ENCODE peak calls at places on chromosomes 3 and 15, in six cellular contexts. Y is GM10248, W is OCI-LY7, Q is foreskin fibroblast, C is fibroblast of lung, H is cardiac muscle cell. S is an unnamed sample.
A peak's percentile ranks its signal among the peaks of the same experiment; 100 is the strongest.

GRCh38 chr3:180980612-180981011 is 8.9 kb downstream of the DNAJC19 start:
- DNase-seq in Y (no peak), W (no peak), Q (no peak), C (peak; percentile 35), H (peak; percentile 14), S (no peak)

GRCh38 chr3:32121137-32121536 is 14.7 kb downstream of the GPD1L start:
- DNase-seq in Y (no peak), W (no peak), Q (no peak), C (no peak), H (no peak), S (no peak)

GRCh38 chr15:45884755-45885445 is 250.1 kb downstream of the SQOR start:
- DNase-seq in Y (no peak), W (no peak), Q (no peak), C (no peak), H (no peak), S (no peak)

GRCh38 chr3:49617390-49618013 is 56.6 kb upstream of the APEH start:
- DNase-seq in Y (no peak), W (no peak), Q (no peak), C (no peak), H (no peak), S (no peak)

GRCh38 chr3:77039606-77040553 is at the start of gene ROBO2:
- DNase-seq in Y (no peak), W (no peak), Q (peak; percentile 91), C (peak; percentile 33), H (peak; percentile 20), S (no peak)

GRCh38 chr3:73294532-73294931 is 233.1 kb downstream of the EBLN2 start:
- DNase-seq in Y (no peak), W (no peak), Q (no peak), C (no peak), H (no peak), S (no peak)

GRCh38 chr3:73622135-73622534 is 2.6 kb downstream of the PDZRN3 start:
- DNase-seq in Y (no peak), W (no peak), Q (peak; percentile 74), C (no peak), H (peak; percentile 58), S (no peak)

GRCh38 chr3:25725810-25726209 is 57.4 kb downstream of the NGLY1 start:
- DNase-seq in Y (no peak), W (no peak), Q (no peak), C (peak; percentile 20), H (peak; percentile 1), S (no peak)

GRCh38 chr3:195738274-195739044 is 17.7 kb downstream of the MUC20 start:
- DNase-seq in Y (no peak), W (no peak), Q (no peak), C (no peak), H (no peak), S (no peak)

GRCh38 chr15:65258863-65259262 is 27.8 kb downstream of the PARP16 start:
- DNase-seq in Y (no peak), W (no peak), Q (peak; percentile 68), C (no peak), H (no peak), S (peak; percentile 34)

GRCh38 chr3:142563491-142563997 is 15.0 kb downstream of the ATR start:
- DNase-seq in Y (no peak), W (no peak), Q (no peak), C (no peak), H (no peak), S (no peak)

GRCh38 chr15:74303741-74304309 is 63.6 kb downstream of the CYP11A1 start:
- DNase-seq in Y (no peak), W (no peak), Q (no peak), C (no peak), H (no peak), S (no peak)

GRCh38 chr15:63203451-63204090 is 14.2 kb downstream of the RAB8B start:
- DNase-seq in Y (no peak), W (peak; percentile 33), Q (peak; percentile 38), C (peak; percentile 70), H (no peak), S (no peak)

GRCh38 chr3:192901435-192901834 is 16.2 kb downstream of the MB21D2 start:
- DNase-seq in Y (no peak), W (no peak), Q (peak; percentile 91), C (peak; percentile 99), H (peak; percentile 55), S (peak; percentile 94)

GRCh38 chr3:171526869-171527268 is 66.7 kb upstream of the TNIK start:
- DNase-seq in Y (no peak), W (no peak), Q (peak; percentile 74), C (peak; percentile 80), H (peak; percentile 76), S (peak; percentile 43)

GRCh38 chr15:29530966-29531365 is 261.3 kb upstream of the NSMCE3 start:
- DNase-seq in Y (no peak), W (no peak), Q (no peak), C (no peak), H (no peak), S (no peak)

GRCh38 chr15:63380151-63380827 is 1.4 kb downstream of the CA12 start:
- DNase-seq in Y (no peak), W (no peak), Q (no peak), C (no peak), H (no peak), S (no peak)

GRCh38 chr3:95302044-95302443 is 1239.2 kb downstream of the NSUN3 start:
- DNase-seq in Y (no peak), W (no peak), Q (no peak), C (peak; percentile 66), H (peak; percentile 8), S (no peak)

GRCh38 chr3:101829066-101829830 is 20.1 kb upstream of the NFKBIZ start:
- DNase-seq in Y (no peak), W (peak; percentile 46), Q (peak; percentile 82), C (peak; percentile 68), H (peak; percentile 74), S (no peak)

GRCh38 chr15:66565731-66566130 is at the start of gene LCTL:
- DNase-seq in Y (no peak), W (no peak), Q (peak; percentile 45), C (peak; percentile 83), H (peak; percentile 75), S (no peak)

GRCh38 chr3:143676021-143676420 is 172.2 kb downstream of the SLC9A9 start:
- DNase-seq in Y (no peak), W (no peak), Q (no peak), C (no peak), H (no peak), S (no peak)

GRCh38 chr15:73361331-73361730 is 7.4 kb downstream of the HCN4 start:
- DNase-seq in Y (no peak), W (no peak), Q (no peak), C (no peak), H (no peak), S (no peak)

GRCh38 chr3:129230311-129231019 is 18.9 kb upstream of the COPG1 start:
- DNase-seq in Y (no peak), W (no peak), Q (peak; percentile 94), C (peak; percentile 85), H (peak; percentile 67), S (no peak)

GRCh38 chr15:80619677-80620076 is 75.4 kb upstream of the ABHD17C start:
- DNase-seq in Y (no peak), W (no peak), Q (peak; percentile 36), C (no peak), H (peak; percentile 65), S (no peak)

GRCh38 chr3:150401285-150401684 is 6.8 kb upstream of the TSC22D2 start:
- DNase-seq in Y (no peak), W (no peak), Q (no peak), C (no peak), H (no peak), S (no peak)

DNA sequence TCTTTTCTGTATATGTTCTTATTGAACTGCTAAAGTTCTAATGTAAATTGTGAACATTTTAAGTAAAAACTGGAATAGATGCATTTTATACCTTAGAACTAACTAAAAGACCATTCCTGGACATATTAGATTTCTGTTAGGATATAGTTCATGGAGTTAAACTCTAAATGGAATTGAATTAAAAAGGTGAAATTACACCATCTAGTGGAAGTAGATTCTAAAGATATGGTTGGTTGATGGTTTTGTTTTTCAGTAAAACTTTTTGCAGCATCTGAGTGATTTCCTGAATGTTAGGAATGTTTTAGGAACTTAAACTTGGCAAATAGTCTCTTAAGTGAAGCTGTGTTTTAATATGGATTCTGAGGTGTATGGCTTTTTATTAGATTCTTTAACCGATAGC is 96.8 kb downstream of the SLMAP start:
- DNase-seq in Y (peak; percentile 13), W (peak; percentile 9), Q (peak; percentile 31), C (peak; percentile 33), H (peak; percentile 36), S (peak; percentile 17)
- TF ChIP-seq CTCF in Y (peak; percentile 19), W (peak; percentile 74), Q (peak; percentile 24), C (no peak), H (peak; percentile 28), S (peak; percentile 31)

GRCh38 chr15:51688863-51689262 is 7.6 kb downstream of the SCG3 start:
- DNase-seq in Y (no peak), W (no peak), Q (no peak), C (no peak), H (no peak), S (no peak)
- TF ChIP-seq CTCF in Y (no peak), W (peak; percentile 51), Q (peak; percentile 16), C (peak; percentile 30), H (peak; percentile 35), S (peak; percentile 22)

DNA sequence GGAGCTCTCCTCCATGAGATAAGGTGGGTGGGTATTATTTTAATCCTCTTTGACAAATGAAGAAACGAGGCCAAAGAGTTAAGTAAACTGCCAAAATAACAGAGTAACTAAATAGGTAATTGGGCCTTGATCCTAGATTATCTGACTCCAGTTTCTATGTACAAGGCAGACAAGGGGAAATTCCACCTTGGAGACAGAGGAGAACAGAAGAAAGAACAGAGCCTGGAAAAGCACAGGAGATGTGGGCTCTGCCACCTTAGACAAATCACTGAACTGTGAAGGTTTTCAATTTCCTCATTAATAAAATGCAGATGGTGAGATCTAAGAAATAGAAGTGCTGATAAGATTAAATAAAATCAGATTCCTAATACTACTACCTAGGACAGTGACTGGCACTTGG is 310.2 kb upstream of the TLE3 start:
- DNase-seq in Y (no peak), W (no peak), Q (no peak), C (no peak), H (no peak), S (no peak)
- TF ChIP-seq CTCF in Y (no peak), W (no peak), Q (no peak), C (no peak), H (no peak), S (no peak)

DNA sequence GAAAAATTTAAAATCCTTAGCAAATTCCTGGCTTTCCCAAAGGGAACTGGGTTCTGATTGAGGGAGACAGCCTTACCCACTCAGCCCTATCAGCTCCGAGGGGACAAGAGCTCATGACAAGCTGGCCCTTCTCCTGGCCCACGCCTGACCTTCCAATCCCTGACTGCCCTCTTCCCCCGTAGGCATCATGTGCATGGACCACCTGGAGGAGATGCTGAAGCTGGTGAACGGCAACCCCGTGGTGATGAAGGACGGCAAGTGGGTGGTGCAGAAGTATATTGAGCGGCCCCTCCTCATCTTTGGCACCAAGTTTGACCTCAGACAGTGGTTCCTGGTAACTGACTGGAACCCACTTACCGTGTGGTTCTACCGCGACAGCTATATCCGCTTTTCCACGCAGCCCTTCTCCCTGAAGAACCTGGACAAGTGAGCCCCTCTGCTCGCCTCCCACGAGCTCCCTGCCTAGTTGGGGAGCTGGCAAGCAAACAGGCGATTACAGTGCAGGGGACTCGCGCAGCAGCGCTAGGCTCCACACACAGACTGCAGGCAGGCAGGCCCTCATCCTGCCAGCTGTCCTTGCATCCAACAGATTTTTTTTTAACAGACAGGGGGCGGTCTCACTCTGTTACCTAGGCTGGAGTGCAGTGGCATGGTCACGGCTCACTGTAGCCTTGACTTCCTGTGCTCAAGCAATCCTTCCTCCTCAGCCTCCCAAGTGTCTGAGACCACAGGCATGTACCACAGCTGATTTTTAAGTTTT is 16.8 kb downstream of the RPUSD3 start:
- DNase-seq in Y (no peak), W (peak; percentile 60), Q (peak; percentile 19), C (no peak), H (peak; percentile 32), S (no peak)
- TF ChIP-seq CTCF in Y (no peak), W (peak; percentile 73), Q (peak; percentile 10), C (peak; percentile 18), H (no peak), S (peak; percentile 33)